ENCODE peak calls at places on chromosome 4, in nine cellular contexts. One of them, this sample, is unnamed.

GRCh38 chr4:5710962-5711478 is at the start of gene EVC:
- DNase-seq in substantia nigra: no peak
- DNase-seq in Ammon's horn: peak
- DNase-seq in A673: peak
- DNase-seq in OCI-LY7: no peak
- DNase-seq in NCI-H1092 treated with DMSO at 0.1 percent for 48 hours: no peak
- DNase-seq in activated T-cell treated with anti-CD3 and anti-CD28 coated beads for 1 hour: peak
- DNase-seq in NCI-H446: peak
- DNase-seq in HT-29: no peak
- DNase-seq in this sample: no peak

GRCh38 chr4:98452091-98452490 is 190.9 kb downstream of the RAP1GDS1 start:
- DNase-seq in NCI-H1092 treated with DMSO at 0.1 percent for 48 hours: no peak
- DNase-seq in substantia nigra: no peak
- DNase-seq in Ammon's horn: no peak
- DNase-seq in A673: no peak
- DNase-seq in OCI-LY7: no peak
- DNase-seq in NCI-H446: no peak
- DNase-seq in HT-29: no peak
- DNase-seq in activated T-cell treated with anti-CD3 and anti-CD28 coated beads for 1 hour: no peak
- DNase-seq in this sample: no peak

GRCh38 chr4:30258949-30259348 is 461.2 kb upstream of the PCDH7 start:
- DNase-seq in HT-29: no peak
- DNase-seq in Ammon's horn: no peak
- DNase-seq in activated T-cell treated with anti-CD3 and anti-CD28 coated beads for 1 hour: no peak
- DNase-seq in NCI-H446: no peak
- DNase-seq in A673: peak
- DNase-seq in OCI-LY7: no peak
- DNase-seq in NCI-H1092 treated with DMSO at 0.1 percent for 48 hours: no peak
- DNase-seq in substantia nigra: no peak
- DNase-seq in this sample: no peak

GRCh38 chr4:141220271-141220654 is 432 bp upstream of the ZNF330 start:
- DNase-seq in NCI-H446: no peak
- DNase-seq in HT-29: no peak
- DNase-seq in NCI-H1092 treated with DMSO at 0.1 percent for 48 hours: no peak
- DNase-seq in OCI-LY7: no peak
- DNase-seq in substantia nigra: peak
- DNase-seq in activated T-cell treated with anti-CD3 and anti-CD28 coated beads for 1 hour: no peak
- DNase-seq in A673: no peak
- DNase-seq in Ammon's horn: peak
- DNase-seq in this sample: no peak

GRCh38 chr4:147707892-147708672 is 23.8 kb upstream of the ARHGAP10 start:
- DNase-seq in NCI-H1092 treated with DMSO at 0.1 percent for 48 hours: peak
- DNase-seq in HT-29: peak
- DNase-seq in A673: peak
- DNase-seq in activated T-cell treated with anti-CD3 and anti-CD28 coated beads for 1 hour: peak
- DNase-seq in OCI-LY7: peak
- DNase-seq in Ammon's horn: peak
- DNase-seq in substantia nigra: no peak
- DNase-seq in NCI-H446: peak
- DNase-seq in this sample: no peak

GRCh38 chr4:127846061-127846460 is 34.6 kb upstream of the PLK4 start:
- DNase-seq in NCI-H1092 treated with DMSO at 0.1 percent for 48 hours: no peak
- DNase-seq in substantia nigra: no peak
- DNase-seq in OCI-LY7: no peak
- DNase-seq in Ammon's horn: no peak
- DNase-seq in A673: no peak
- DNase-seq in HT-29: no peak
- DNase-seq in activated T-cell treated with anti-CD3 and anti-CD28 coated beads for 1 hour: no peak
- DNase-seq in NCI-H446: no peak
- DNase-seq in this sample: no peak

GRCh38 chr4:186285147-186285546 is 19.2 kb downstream of the F11 start:
- DNase-seq in substantia nigra: no peak
- DNase-seq in HT-29: no peak
- DNase-seq in Ammon's horn: no peak
- DNase-seq in NCI-H1092 treated with DMSO at 0.1 percent for 48 hours: no peak
- DNase-seq in A673: no peak
- DNase-seq in activated T-cell treated with anti-CD3 and anti-CD28 coated beads for 1 hour: no peak
- DNase-seq in OCI-LY7: no peak
- DNase-seq in NCI-H446: no peak
- DNase-seq in this sample: no peak

GRCh38 chr4:134024251-134024650 is 177.3 kb downstream of the PABPC4L start:
- DNase-seq in HT-29: peak
- DNase-seq in A673: peak
- DNase-seq in NCI-H1092 treated with DMSO at 0.1 percent for 48 hours: peak
- DNase-seq in OCI-LY7: peak
- DNase-seq in Ammon's horn: no peak
- DNase-seq in substantia nigra: no peak
- DNase-seq in activated T-cell treated with anti-CD3 and anti-CD28 coated beads for 1 hour: no peak
- DNase-seq in NCI-H446: no peak
- DNase-seq in this sample: no peak

GRCh38 chr4:2433609-2434350 is 15.0 kb downstream of the CFAP99 start:
- DNase-seq in NCI-H446: no peak
- DNase-seq in OCI-LY7: no peak
- DNase-seq in Ammon's horn: peak
- DNase-seq in substantia nigra: no peak
- DNase-seq in activated T-cell treated with anti-CD3 and anti-CD28 coated beads for 1 hour: no peak
- DNase-seq in A673: no peak
- DNase-seq in NCI-H1092 treated with DMSO at 0.1 percent for 48 hours: no peak
- DNase-seq in HT-29: no peak
- DNase-seq in this sample: no peak